ENCODE peak calls at places on chromosome X, in seven cellular contexts. One of them, this sample, is unnamed.

GRCh38 chrX:103376118-103376978 is at the start of gene BEX3:
- DNase-seq in pancreas: peak; percentile 79
- DNase-seq in transverse colon: peak; percentile 47
- DNase-seq in AG04450: no peak
- DNase-seq in astrocyte: peak; percentile 36
- DNase-seq in psoas muscle: peak; percentile 64
- DNase-seq in brain microvascular endothelial cell: no peak
- DNase-seq in this sample: peak; percentile 50

GRCh38 chrX:75784689-75785491 is at the start of gene MAGEE2:
- DNase-seq in pancreas: no peak
- DNase-seq in transverse colon: no peak
- DNase-seq in brain microvascular endothelial cell: no peak
- DNase-seq in psoas muscle: no peak
- DNase-seq in AG04450: no peak
- DNase-seq in astrocyte: no peak
- DNase-seq in this sample: no peak

GRCh38 chrX:23782863-23783568 is at the start of gene SAT1:
- DNase-seq in astrocyte: peak; percentile 79
- DNase-seq in transverse colon: peak; percentile 96
- DNase-seq in brain microvascular endothelial cell: peak; percentile 90
- DNase-seq in psoas muscle: peak; percentile 98
- DNase-seq in AG04450: peak; percentile 83
- DNase-seq in pancreas: peak; percentile 95
- DNase-seq in this sample: peak; percentile 96

GRCh38 chrX:9183481-9183880 is 149.6 kb upstream of the FAM9B start:
- DNase-seq in psoas muscle: no peak
- DNase-seq in astrocyte: no peak
- DNase-seq in pancreas: no peak
- DNase-seq in transverse colon: no peak
- DNase-seq in brain microvascular endothelial cell: no peak
- DNase-seq in AG04450: no peak
- DNase-seq in this sample: no peak

GRCh38 chrX:108353452-108353851 is 84.8 kb downstream of the COL4A6 start:
- DNase-seq in astrocyte: no peak
- DNase-seq in brain microvascular endothelial cell: no peak
- DNase-seq in psoas muscle: no peak
- DNase-seq in transverse colon: no peak
- DNase-seq in AG04450: no peak
- DNase-seq in pancreas: no peak
- DNase-seq in this sample: no peak

GRCh38 chrX:40282901-40283674 is 185.3 kb upstream of the BCOR start:
- DNase-seq in astrocyte: peak; percentile 67
- DNase-seq in psoas muscle: no peak
- DNase-seq in AG04450: no peak
- DNase-seq in transverse colon: no peak
- DNase-seq in brain microvascular endothelial cell: no peak
- DNase-seq in pancreas: no peak
- DNase-seq in this sample: no peak

GRCh38 chrX:11382935-11383334 is 89.7 kb downstream of the AMELX start:
- DNase-seq in AG04450: no peak
- DNase-seq in psoas muscle: no peak
- DNase-seq in transverse colon: no peak
- DNase-seq in pancreas: no peak
- DNase-seq in astrocyte: no peak
- DNase-seq in brain microvascular endothelial cell: no peak
- DNase-seq in this sample: no peak

GRCh38 chrX:43703211-43703791 is 47.2 kb downstream of the MAOA start:
- DNase-seq in brain microvascular endothelial cell: peak; percentile 51
- DNase-seq in transverse colon: no peak
- DNase-seq in pancreas: no peak
- DNase-seq in AG04450: no peak
- DNase-seq in astrocyte: peak; percentile 58
- DNase-seq in psoas muscle: no peak
- DNase-seq in this sample: no peak

GRCh38 chrX:132837126-132837525 is 121.3 kb downstream of the HS6ST2 start:
- DNase-seq in AG04450: no peak
- DNase-seq in psoas muscle: no peak
- DNase-seq in transverse colon: no peak
- DNase-seq in astrocyte: peak; percentile 85
- DNase-seq in brain microvascular endothelial cell: peak; percentile 27
- DNase-seq in pancreas: no peak
- DNase-seq in this sample: no peak

GRCh38 chrX:136523770-136524169 is 8.2 kb upstream of the VGLL1 start:
- DNase-seq in transverse colon: no peak
- DNase-seq in brain microvascular endothelial cell: no peak
- DNase-seq in astrocyte: no peak
- DNase-seq in AG04450: no peak
- DNase-seq in psoas muscle: no peak
- DNase-seq in pancreas: no peak
- DNase-seq in this sample: no peak
- H3K27me3 ChIP-seq in transverse colon: no peaks in the 10 kb centered on the region
- H3K27me3 ChIP-seq in brain microvascular endothelial cell: no peaks in the 10 kb centered on the region
- H3K27me3 ChIP-seq in astrocyte: no peaks in the 10 kb centered on the region
- H3K27me3 ChIP-seq in AG04450: no peaks in the 10 kb centered on the region
- H3K27me3 ChIP-seq in psoas muscle: no peaks in the 10 kb centered on the region
- H3K27me3 ChIP-seq in pancreas: no peaks in the 10 kb centered on the region
- H3K27me3 ChIP-seq in this sample: no peaks in the 10 kb centered on the region

GRCh38 chrX:134167804-134168203 is 69.2 kb upstream of the CCDC160 start:
- DNase-seq in transverse colon: no peak
- DNase-seq in astrocyte: no peak
- DNase-seq in pancreas: no peak
- DNase-seq in psoas muscle: no peak
- DNase-seq in AG04450: no peak
- DNase-seq in brain microvascular endothelial cell: no peak
- DNase-seq in this sample: no peak
- H3K27ac ChIP-seq in transverse colon: no peak overlapping the region
- H3K27ac ChIP-seq in astrocyte: no peak overlapping the region
- H3K27ac ChIP-seq in pancreas: no peak overlapping the region
- H3K27ac ChIP-seq in psoas muscle: no peak overlapping the region
- H3K27ac ChIP-seq in AG04450: no peak overlapping the region
- H3K27ac ChIP-seq in brain microvascular endothelial cell: no peak overlapping the region
- H3K27ac ChIP-seq in this sample: no peak overlapping the region

DNA sequence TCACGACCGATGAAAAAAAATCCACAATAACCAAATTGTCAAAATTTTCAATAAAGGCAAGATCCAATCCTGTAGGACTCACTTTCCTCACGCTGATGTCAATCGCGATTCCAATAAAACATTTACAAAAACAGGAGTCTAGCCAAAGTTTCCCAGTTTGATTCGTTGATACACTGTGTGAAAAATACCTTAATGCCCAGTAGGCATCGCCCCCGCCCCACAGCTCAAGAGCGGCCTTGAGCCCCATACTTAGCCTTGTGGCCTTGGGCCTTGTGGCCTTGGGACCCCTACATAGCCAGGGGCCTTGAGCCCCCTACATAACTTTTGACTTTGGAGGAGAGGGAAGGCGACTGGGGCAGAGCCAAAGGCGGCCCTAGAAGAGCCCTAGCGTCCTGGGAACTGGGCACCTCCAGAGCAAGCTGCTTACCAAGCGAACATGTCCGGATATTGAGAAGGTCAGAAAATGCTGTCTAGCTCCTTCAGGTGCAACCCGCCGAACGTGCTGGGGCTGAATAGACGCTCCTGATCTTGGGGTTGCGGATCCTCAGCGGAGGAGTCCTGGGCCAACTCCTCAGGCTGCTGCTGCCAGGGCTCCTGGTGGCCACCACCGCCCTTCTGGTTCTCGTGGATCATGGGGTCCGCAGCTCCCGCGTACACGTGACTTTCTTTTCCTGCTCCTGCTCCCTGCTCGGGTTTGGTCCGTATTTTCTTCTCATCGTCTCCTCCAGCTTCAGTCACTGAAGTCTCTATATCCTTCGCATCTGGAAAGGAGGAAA is 62.9 kb downstream of the RHOXF2B start:
- DNase-seq in brain microvascular endothelial cell: no peak
- DNase-seq in AG04450: no peak
- DNase-seq in psoas muscle: no peak
- DNase-seq in transverse colon: no peak
- DNase-seq in pancreas: peak; percentile 31
- DNase-seq in astrocyte: no peak
- DNase-seq in this sample: no peak
- H3K27me3 ChIP-seq in brain microvascular endothelial cell: peaks cover 7% of the 10 kb centered on the region
- H3K27me3 ChIP-seq in AG04450: peaks cover 10% of the 10 kb centered on the region
- H3K27me3 ChIP-seq in psoas muscle: peaks cover 6% of the 10 kb centered on the region
- H3K27me3 ChIP-seq in transverse colon: peaks cover 42% of the 10 kb centered on the region
- H3K27me3 ChIP-seq in pancreas: no peaks in the 10 kb centered on the region
- H3K27me3 ChIP-seq in astrocyte: peaks cover 17% of the 10 kb centered on the region
- H3K27me3 ChIP-seq in this sample: peaks cover 50% of the 10 kb centered on the region

GRCh38 chrX:130084651-130085237 is 25.6 kb downstream of the ELF4 start:
- DNase-seq in AG04450: no peak
- DNase-seq in pancreas: no peak
- DNase-seq in psoas muscle: peak; percentile 40
- DNase-seq in astrocyte: no peak
- DNase-seq in brain microvascular endothelial cell: no peak
- DNase-seq in transverse colon: no peak
- DNase-seq in this sample: no peak
- H3K27ac ChIP-seq in AG04450: no peak overlapping the region
- H3K27ac ChIP-seq in pancreas: no peak overlapping the region
- H3K27ac ChIP-seq in psoas muscle: no peak overlapping the region
- H3K27ac ChIP-seq in astrocyte: no peak overlapping the region
- H3K27ac ChIP-seq in brain microvascular endothelial cell: no peak overlapping the region
- H3K27ac ChIP-seq in transverse colon: peak overlapping the region; percentile 30
- H3K27ac ChIP-seq in this sample: peak overlapping the region; percentile 26

GRCh38 chrX:113947548-113947947 is 636.3 kb upstream of the HTR2C start:
- DNase-seq in psoas muscle: no peak
- DNase-seq in brain microvascular endothelial cell: no peak
- DNase-seq in AG04450: no peak
- DNase-seq in transverse colon: no peak
- DNase-seq in astrocyte: no peak
- DNase-seq in pancreas: no peak
- DNase-seq in this sample: no peak

GRCh38 chrX:113954297-113954696 is 629.6 kb upstream of the HTR2C start:
- DNase-seq in pancreas: no peak
- DNase-seq in brain microvascular endothelial cell: no peak
- DNase-seq in psoas muscle: no peak
- DNase-seq in astrocyte: no peak
- DNase-seq in AG04450: no peak
- DNase-seq in transverse colon: no peak
- DNase-seq in this sample: no peak

GRCh38 chrX:113950081-113950678 is 633.7 kb upstream of the HTR2C start:
- DNase-seq in AG04450: no peak
- DNase-seq in astrocyte: no peak
- DNase-seq in transverse colon: no peak
- DNase-seq in brain microvascular endothelial cell: no peak
- DNase-seq in psoas muscle: no peak
- DNase-seq in pancreas: no peak
- DNase-seq in this sample: no peak
- H3K27me3 ChIP-seq in AG04450: no peaks in the 10 kb centered on the region
- H3K27me3 ChIP-seq in astrocyte: no peaks in the 10 kb centered on the region
- H3K27me3 ChIP-seq in transverse colon: no peaks in the 10 kb centered on the region
- H3K27me3 ChIP-seq in brain microvascular endothelial cell: no peaks in the 10 kb centered on the region
- H3K27me3 ChIP-seq in psoas muscle: no peaks in the 10 kb centered on the region
- H3K27me3 ChIP-seq in pancreas: no peaks in the 10 kb centered on the region
- H3K27me3 ChIP-seq in this sample: no peaks in the 10 kb centered on the region

This sample was measured in left lung.